ENCODE peak calls at places on chromosome 16, in five cellular contexts. C, J, T, M and Q are unnamed samples.

GRCh38 chr16:65600629-65601028 is 478.8 kb upstream of the CDH11 start:
- DNase-seq in C (no peak), J (no peak), T (peak; percentile 49), M (no peak), Q (peak; percentile 23)

GRCh38 chr16:2774161-2774891 is 2.8 kb downstream of the ELOB start:
- DNase-seq in C (no peak), J (no peak), T (no peak), M (peak; percentile 58), Q (no peak)

GRCh38 chr16:88497561-88498420 is 44.7 kb downstream of the ZFPM1 start:
- DNase-seq in C (no peak), J (no peak), T (no peak), M (no peak), Q (no peak)

GRCh38 chr16:720990-721764 is at the start of gene ANTKMT:
- DNase-seq in C (peak; percentile 91), J (peak; percentile 89), T (peak; percentile 92), M (peak; percentile 96), Q (peak; percentile 50)

GRCh38 chr16:17358846-17359245 is 111.9 kb downstream of the XYLT1 start:
- DNase-seq in C (no peak), J (no peak), T (peak; percentile 33), M (no peak), Q (no peak)

GRCh38 chr16:46961373-46962353 is 11.8 kb downstream of the DNAJA2 start:
- DNase-seq in C (no peak), J (no peak), T (peak; percentile 67), M (no peak), Q (peak; percentile 29)

GRCh38 chr16:27526169-27526568 is 23.5 kb downstream of the GTF3C1 start:
- DNase-seq in C (no peak), J (peak; percentile 30), T (no peak), M (peak; percentile 16), Q (no peak)

GRCh38 chr16:66422366-66422765 is 4.7 kb upstream of the BEAN1 start:
- DNase-seq in C (no peak), J (no peak), T (no peak), M (no peak), Q (no peak)

GRCh38 chr16:48575471-48576050 is 34.4 kb downstream of the N4BP1 start:
- DNase-seq in C (no peak), J (no peak), T (no peak), M (no peak), Q (no peak)

GRCh38 chr16:81487301-81487720 is 42.7 kb downstream of the CMIP start:
- DNase-seq in C (no peak), J (no peak), T (no peak), M (no peak), Q (no peak)

GRCh38 chr16:67235816-67236547 is 9.1 kb downstream of the TMEM208 start:
- DNase-seq in C (no peak), J (no peak), T (no peak), M (peak; percentile 62), Q (no peak)

GRCh38 chr16:1781254-1781653 is 1.1 kb downstream of the SPSB3 start:
- DNase-seq in C (peak; percentile 13), J (no peak), T (no peak), M (peak; percentile 80), Q (no peak)

GRCh38 chr16:50354629-50355456 is 13.9 kb downstream of the BRD7 start:
- DNase-seq in C (no peak), J (no peak), T (peak; percentile 21), M (no peak), Q (no peak)

GRCh38 chr16:25707982-25708583 is 16.3 kb downstream of the HS3ST4 start:
- DNase-seq in C (peak; percentile 26), J (peak; percentile 42), T (no peak), M (no peak), Q (no peak)

GRCh38 chr16:68993421-68993820 is 112.0 kb upstream of the HAS3 start:
- DNase-seq in C (no peak), J (no peak), T (no peak), M (no peak), Q (no peak)

GRCh38 chr16:53209489-53209888 is 154.7 kb downstream of the CHD9 start:
- DNase-seq in C (no peak), J (no peak), T (no peak), M (no peak), Q (no peak)

GRCh38 chr16:1089439-1089821 is 6.6 kb downstream of the C1QTNF8 start:
- DNase-seq in C (peak; percentile 14), J (no peak), T (no peak), M (no peak), Q (no peak)

GRCh38 chr16:76882105-76882504 is 308.9 kb upstream of the MON1B start:
- DNase-seq in C (no peak), J (no peak), T (no peak), M (no peak), Q (no peak)

GRCh38 chr16:74625500-74626350 is 18.8 kb upstream of the GLG1 start:
- DNase-seq in C (no peak), J (peak; percentile 3), T (no peak), M (no peak), Q (no peak)

GRCh38 chr16:87061521-87061920 is 255.7 kb downstream of the C16orf95 start:
- DNase-seq in C (no peak), J (no peak), T (no peak), M (no peak), Q (no peak)

GRCh38 chr16:7509919-7510705 is 177.5 kb downstream of the RBFOX1 start:
- DNase-seq in C (peak; percentile 27), J (no peak), T (no peak), M (no peak), Q (no peak)

GRCh38 chr16:86261379-86261778 is 248.9 kb upstream of the FOXF1 start:
- DNase-seq in C (no peak), J (no peak), T (peak; percentile 30), M (no peak), Q (peak; percentile 39)

GRCh38 chr16:68372381-68372720 is 61.5 kb downstream of the PRMT7 start:
- DNase-seq in C (no peak), J (no peak), T (no peak), M (no peak), Q (no peak)

GRCh38 chr16:26550111-26550610 is 516.6 kb upstream of the C16orf82 start:
- DNase-seq in C (no peak), J (no peak), T (no peak), M (no peak), Q (no peak)

GRCh38 chr16:10616744-10617640 is 36.6 kb upstream of the EMP2 start:
- DNase-seq in C (no peak), J (peak; percentile 73), T (peak; percentile 73), M (no peak), Q (peak; percentile 35)

GRCh38 chr16:16083421-16084156 is 134.2 kb downstream of the ABCC1 start:
- DNase-seq in C (no peak), J (no peak), T (peak; percentile 44), M (no peak), Q (peak; percentile 12)

GRCh38 chr16:17327671-17328335 is 143.0 kb downstream of the XYLT1 start:
- DNase-seq in C (no peak), J (no peak), T (no peak), M (no peak), Q (no peak)

GRCh38 chr16:72597938-72598337 is 426.0 kb upstream of the PMFBP1 start:
- DNase-seq in C (no peak), J (no peak), T (no peak), M (no peak), Q (no peak)

GRCh38 chr16:58128721-58129096 is 472 bp downstream of the CFAP20 start:
- DNase-seq in C (peak; percentile 59), J (no peak), T (no peak), M (no peak), Q (no peak)

GRCh38 chr16:86107190-86107589 is 208.2 kb downstream of the IRF8 start:
- DNase-seq in C (no peak), J (no peak), T (no peak), M (no peak), Q (no peak)

GRCh38 chr16:4882261-4882632 is 35.0 kb downstream of the UBN1 start:
- DNase-seq in C (no peak), J (no peak), T (peak; percentile 72), M (no peak), Q (no peak)
- TF ChIP-seq CTCF in C (no peak), J (no peak), T (no peak), M (no peak), Q (no peak)

GRCh38 chr16:21614896-21615295 is 15.5 kb downstream of the METTL9 start:
- DNase-seq in C (no peak), J (no peak), T (no peak), M (no peak), Q (no peak)
- TF ChIP-seq CTCF in C (no peak), J (no peak), T (no peak), M (no peak), Q (peak; percentile 51)

GRCh38 chr16:71542377-71542776 is 16.2 kb downstream of the CHST4 start:
- DNase-seq in C (peak; percentile 75), J (peak; percentile 48), T (peak; percentile 34), M (peak; percentile 75), Q (no peak)
- TF ChIP-seq CTCF in C (peak; percentile 73), J (peak; percentile 24), T (peak; percentile 39), M (peak; percentile 50), Q (peak; percentile 78)

DNA sequence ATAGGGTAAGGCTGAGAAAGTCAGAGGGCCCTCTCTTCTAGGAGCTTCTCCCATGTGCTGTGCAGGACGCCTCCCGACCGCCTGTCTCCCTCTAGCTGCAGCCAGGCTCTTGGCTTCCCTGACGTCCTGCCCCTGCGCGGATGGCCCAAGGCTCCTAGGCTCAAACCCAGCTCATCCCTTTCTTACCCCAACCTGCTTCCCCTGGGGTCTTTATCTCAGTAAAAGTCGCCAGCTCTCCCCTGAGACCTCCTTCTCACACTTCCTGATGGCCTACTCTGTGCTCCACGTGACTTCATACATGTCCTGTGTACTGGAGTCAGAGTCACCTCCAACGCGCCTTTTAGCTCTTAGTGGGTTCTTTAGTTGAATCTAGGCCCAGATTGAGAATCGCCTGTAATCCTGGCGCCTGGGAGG is 1.1 kb upstream of the ZNF747 start:
- DNase-seq in C (peak; percentile 78), J (peak; percentile 78), T (peak; percentile 87), M (peak; percentile 91), Q (peak; percentile 64)
- TF ChIP-seq CTCF in C (no peak), J (peak; percentile 44), T (peak; percentile 81), M (peak; percentile 65), Q (peak; percentile 65)

GRCh38 chr16:85028638-85029412 is 1.2 kb downstream of the KIAA0513 start:
- DNase-seq in C (peak; percentile 56), J (peak; percentile 84), T (peak; percentile 54), M (peak; percentile 87), Q (peak; percentile 62)

GRCh38 chr16:85029981-85030381 is 2.4 kb downstream of the KIAA0513 start:
- DNase-seq in C (no peak), J (no peak), T (no peak), M (no peak), Q (no peak)

GRCh38 chr16:85027349-85027967 is at the start of gene KIAA0513:
- DNase-seq in C (peak; percentile 98), J (peak; percentile 97), T (peak; percentile 98), M (peak; percentile 99), Q (peak; percentile 80)

GRCh38 chr16:85027968-85028637 is 508 bp downstream of the KIAA0513 start:
- DNase-seq in C (peak; percentile 73), J (no peak), T (no peak), M (no peak), Q (no peak)

DNA sequence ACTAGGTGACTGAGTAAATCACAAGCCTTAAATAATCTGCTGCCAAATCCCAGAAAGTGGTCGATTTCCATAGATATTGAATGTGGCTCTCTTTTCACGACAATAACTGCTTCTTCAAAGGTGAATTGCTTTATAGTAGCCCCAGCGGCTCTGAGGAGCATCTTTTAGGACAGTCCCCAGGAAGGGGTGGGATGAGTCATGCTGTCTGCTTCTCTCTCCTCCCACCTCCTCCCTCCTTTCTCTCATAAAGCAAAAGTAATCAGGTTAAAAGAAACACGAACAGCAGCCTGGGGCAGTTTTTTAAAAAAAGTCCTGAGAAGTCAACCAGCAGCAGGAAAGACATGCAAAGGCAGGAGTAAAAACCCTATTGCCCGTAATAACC is 1.8 kb downstream of the KIAA0513 start:
- DNase-seq in C (no peak), J (no peak), T (peak; percentile 69), M (no peak), Q (peak; percentile 78)
- TF ChIP-seq CTCF in C (no peak), J (no peak), T (no peak), M (no peak), Q (no peak)